ENCODE peak calls at places on chromosome 20, in six cellular contexts. G, V, M, Q, X and T are unnamed samples.

GRCh38 chr20:45429618-45430017 is 13.7 kb downstream of the PIGT start:
- DNase-seq in G (no peak), X (no peak), M (no peak), V (no peak), Q (no peak), T (no peak)

GRCh38 chr20:39823239-39823638 is 861.1 kb downstream of the DHX35 start:
- DNase-seq in X (no peak), M (no peak), G (no peak), V (no peak), Q (no peak), T (no peak)

GRCh38 chr20:62543470-62544302 is 67.9 kb upstream of the GATA5 start:
- DNase-seq in X (no peak), G (no peak), M (no peak), Q (no peak), V (no peak), T (no peak)

GRCh38 chr20:62891111-62891510 is 29.5 kb upstream of the TCFL5 start:
- DNase-seq in Q (no peak), G (no peak), V (no peak), M (no peak), X (no peak), T (no peak)

GRCh38 chr20:50259705-50260479 is 69.3 kb downstream of the CEBPB start:
- DNase-seq in V (no peak), Q (peak), M (no peak), X (no peak), G (peak), T (no peak)

GRCh38 chr20:41889125-41889870 is 271.1 kb upstream of the CHD6 start:
- DNase-seq in V (peak), G (no peak), X (no peak), Q (no peak), M (no peak), T (no peak)

GRCh38 chr20:63054695-63055240 is 48.0 kb upstream of the BHLHE23 start:
- DNase-seq in M (peak), X (no peak), G (peak), Q (no peak), V (no peak), T (no peak)

GRCh38 chr20:19626896-19627295 is 131.2 kb upstream of the RIN2 start:
- DNase-seq in Q (no peak), G (no peak), X (no peak), V (no peak), M (no peak), T (no peak)

GRCh38 chr20:36093025-36093803 is 61.3 kb upstream of the EPB41L1 start:
- DNase-seq in M (peak), Q (peak), G (peak), V (peak), X (peak), T (peak)

GRCh38 chr20:46130534-46130933 is 12.4 kb downstream of the CD40 start:
- DNase-seq in Q (no peak), M (peak), G (no peak), X (no peak), V (no peak), T (no peak)

GRCh38 chr20:31967830-31968249 is at the start of gene XKR7:
- DNase-seq in V (no peak), Q (no peak), X (no peak), M (no peak), G (no peak), T (no peak)

GRCh38 chr20:48898896-48899513 is 22.5 kb upstream of the ARFGEF2 start:
- DNase-seq in X (no peak), Q (no peak), G (peak), M (no peak), V (no peak), T (no peak)

GRCh38 chr20:63696628-63697356 is at the start of gene TNFRSF6B:
- DNase-seq in M (peak), X (no peak), V (no peak), Q (peak), G (peak), T (no peak)

GRCh38 chr20:35604444-35604750 is 11.2 kb upstream of the SPAG4 start:
- DNase-seq in Q (peak), M (peak), V (no peak), X (no peak), G (no peak), T (no peak)

GRCh38 chr20:23419995-23420901 is 1.0 kb downstream of the NAPB start:
- DNase-seq in V (peak), Q (peak), X (no peak), M (peak), G (peak), T (peak)

GRCh38 chr20:51650685-51651134 is 108.2 kb upstream of the NFATC2 start:
- DNase-seq in G (no peak), Q (no peak), X (no peak), M (no peak), V (no peak), T (no peak)

GRCh38 chr20:32831982-32832381 is 12.2 kb downstream of the MAPRE1 start:
- DNase-seq in M (no peak), Q (no peak), X (no peak), V (no peak), G (no peak), T (peak)

GRCh38 chr20:35568645-35569044 is 26.8 kb downstream of the ERGIC3 start:
- DNase-seq in M (no peak), G (no peak), X (no peak), Q (peak), V (peak), T (no peak)

GRCh38 chr20:6074784-6075183 is 20.9 kb upstream of the LRRN4 start:
- DNase-seq in Q (no peak), M (no peak), G (no peak), V (no peak), X (no peak), T (no peak)

GRCh38 chr20:33647603-33648395 is 14.3 kb upstream of the C20orf144 start:
- DNase-seq in G (peak), V (no peak), Q (no peak), X (no peak), M (no peak), T (peak)

GRCh38 chr20:56995157-56995556 is 271.3 kb downstream of the BMP7 start:
- DNase-seq in X (no peak), Q (no peak), M (no peak), V (no peak), G (no peak), T (no peak)

GRCh38 chr20:20685635-20686034 is 26.8 kb downstream of the RALGAPA2 start:
- DNase-seq in V (no peak), Q (no peak), X (no peak), M (no peak), G (no peak), T (no peak)

GRCh38 chr20:651713-652610 is 1.0 kb downstream of the SRXN1 start:
- DNase-seq in M (no peak), V (peak), X (no peak), G (no peak), Q (peak), T (no peak)

GRCh38 chr20:60428651-60429050 is 470.4 kb downstream of the CDH26 start:
- DNase-seq in M (no peak), G (no peak), Q (no peak), X (no peak), V (no peak), T (no peak)

GRCh38 chr20:38591484-38592410 is 9.9 kb upstream of the ARHGAP40 start:
- DNase-seq in G (no peak), Q (no peak), X (no peak), M (no peak), V (no peak), T (no peak)

GRCh38 chr20:22411568-22412450 is 172.6 kb downstream of the FOXA2 start:
- DNase-seq in M (peak), V (peak), X (no peak), Q (no peak), G (no peak), T (no peak)

GRCh38 chr20:30286157-30286556 is 971.3 kb upstream of the DEFB115 start:
- DNase-seq in V (no peak), Q (no peak), X (no peak), M (no peak), G (peak), T (no peak)
- TF ChIP-seq CTCF in V (no peak), Q (no peak), X (no peak), M (no peak), G (no peak), T (no peak)

GRCh38 chr20:11917663-11918062 is at the start of gene BTBD3:
- DNase-seq in X (no peak), M (peak), Q (peak), V (no peak), G (no peak), T (peak)
- TF ChIP-seq POLR2A in X (no peak), M (peak), Q (peak), V (no peak), G (no peak), T (peak)

GRCh38 chr20:2800590-2801458 is at the start of gene CPXM1:
- DNase-seq in X (no peak), V (no peak), G (peak), M (no peak), Q (no peak), T (no peak)
- TF ChIP-seq CTCF in X (no peak), V (no peak), G (no peak), M (no peak), Q (no peak), T (no peak)

GRCh38 chr20:2276015-2276414 is 19.8 kb upstream of the TGM3 start:
- DNase-seq in M (no peak), X (no peak), G (no peak), V (peak), Q (no peak), T (no peak)

GRCh38 chr20:2279245-2279779 is 16.5 kb upstream of the TGM3 start:
- DNase-seq in V (no peak), X (no peak), G (peak), Q (no peak), M (no peak), T (no peak)

GRCh38 chr20:2273634-2274302 is 22.0 kb upstream of the TGM3 start:
- DNase-seq in X (no peak), V (no peak), M (no peak), G (peak), Q (no peak), T (no peak)
- TF ChIP-seq POLR2A in X (no peak), V (no peak), M (no peak), G (no peak), Q (no peak), T (no peak)

DNA sequence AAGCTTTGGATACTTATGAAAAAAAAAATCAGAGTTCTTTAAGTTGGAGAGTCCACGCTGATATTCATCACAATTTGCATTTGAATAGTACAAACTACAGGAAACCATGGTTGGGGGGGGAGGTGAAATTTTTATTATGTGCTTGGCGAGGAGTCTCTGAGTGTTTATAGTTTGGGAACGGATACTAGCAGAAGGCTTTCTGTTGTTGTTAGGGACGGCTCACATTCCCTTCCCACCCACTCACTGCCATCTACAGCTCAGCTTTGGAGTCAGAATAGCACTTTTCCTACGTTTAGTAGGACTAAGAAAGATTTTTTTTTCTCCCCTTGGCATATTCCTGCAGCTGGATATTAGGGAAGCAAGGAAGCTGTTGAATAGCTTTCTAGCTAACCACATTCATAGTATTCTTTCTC is 235.0 kb upstream of the ZNF217 start:
- DNase-seq in M (peak), X (no peak), V (peak), Q (no peak), G (no peak), T (peak)
- TF ChIP-seq CTCF in M (no peak), X (no peak), V (peak), Q (no peak), G (no peak), T (no peak)

GRCh38 chr20:17725094-17725835 is 25.5 kb downstream of the BANF2 start:
- DNase-seq in G (no peak), M (no peak), Q (no peak), X (no peak), V (no peak), T (no peak)
- TF ChIP-seq POLR2A in G (no peak), M (no peak), Q (no peak), X (no peak), V (no peak), T (no peak)

GRCh38 chr20:37339208-37339607 is 6.7 kb upstream of the SRC start:
- DNase-seq in X (no peak), Q (no peak), G (no peak), M (no peak), V (no peak), T (no peak)
- TF ChIP-seq CTCF in X (no peak), Q (no peak), G (no peak), M (no peak), V (no peak), T (no peak)

DNA sequence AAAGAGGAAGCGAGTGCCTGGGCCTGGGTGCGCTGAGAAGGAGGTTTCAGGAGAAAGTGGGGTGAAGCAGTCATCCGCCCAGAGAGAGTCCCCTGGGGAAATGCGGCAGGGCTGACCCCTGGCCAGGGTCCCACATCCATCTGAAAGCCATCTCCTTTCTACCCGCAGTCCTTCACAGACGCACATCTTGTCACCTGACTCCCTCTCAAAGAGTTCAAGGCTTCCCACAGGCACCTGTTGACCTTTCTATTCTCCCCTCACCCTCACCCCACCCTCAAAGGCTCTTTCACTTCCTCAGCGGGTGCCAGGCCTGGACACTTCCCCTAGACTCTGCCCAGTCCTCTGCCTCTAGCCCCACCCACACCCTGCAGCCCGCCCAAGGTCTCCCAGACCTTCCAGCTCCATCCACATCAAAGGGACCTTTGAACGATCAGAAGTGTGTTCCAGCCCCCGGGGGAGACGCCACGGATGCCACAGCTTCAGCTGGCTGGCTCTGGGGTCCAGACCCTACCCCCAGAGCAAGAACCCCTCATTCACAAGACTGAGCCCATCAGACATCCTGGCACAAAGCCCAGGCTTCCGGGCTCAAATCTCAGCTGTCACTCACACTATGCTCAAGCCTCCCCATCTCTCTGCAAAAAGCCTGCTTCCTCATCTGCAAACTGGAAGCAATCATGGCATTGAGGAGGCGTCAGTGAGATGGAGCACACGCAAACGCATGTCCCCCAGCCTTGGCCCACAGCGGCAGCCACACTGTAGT is 2.1 kb downstream of the CTSZ start:
- DNase-seq in G (peak), Q (peak), M (peak), V (no peak), X (peak), T (no peak)
- TF ChIP-seq POLR2A in G (no peak), Q (no peak), M (no peak), V (no peak), X (no peak), T (no peak)

GRCh38 chr20:17958326-17959256 is 10.0 kb downstream of the SNX5 start:
- DNase-seq in V (no peak), M (no peak), Q (no peak), G (no peak), X (no peak), T (no peak)
- TF ChIP-seq CTCF in V (no peak), M (no peak), Q (no peak), G (no peak), X (peak), T (no peak)